ENCODE peak calls at places on chromosomes 2 and 18, in six cellular contexts. M is Daoy, H is skeletal muscle cell, W is H9, K is cardiac fibroblast, B is epithelial cell of esophagus. G is an unnamed sample.

GRCh38 chr18:49813321-49814146 is at the start of gene ACAA2:
- DNase-seq in W (peak), B (peak), H (peak), M (peak), K (peak), G (peak)

GRCh38 chr2:7418343-7418742 is 501.1 kb downstream of the RNF144A start:
- DNase-seq in B (no peak), M (no peak), K (no peak), W (no peak), H (no peak), G (peak)

GRCh38 chr2:48711343-48711742 is 44.2 kb downstream of the LHCGR start:
- DNase-seq in W (no peak), B (peak), H (no peak), K (peak), M (no peak), G (no peak)

GRCh38 chr2:98463081-98463481 is 18.4 kb downstream of the INPP4A start:
- DNase-seq in M (no peak), B (no peak), H (no peak), K (no peak), W (no peak), G (no peak)

GRCh38 chr2:241358470-241358869 is 2.4 kb downstream of the FARP2 start:
- DNase-seq in K (no peak), W (no peak), H (no peak), B (no peak), M (no peak), G (no peak)

GRCh38 chr2:200604571-200605255 is 18.9 kb downstream of the AOX1 start:
- DNase-seq in W (no peak), B (no peak), H (peak), K (peak), M (no peak), G (no peak)

GRCh38 chr18:77088977-77089795 is 43.4 kb downstream of the MBP start:
- DNase-seq in W (peak), K (no peak), B (peak), M (no peak), H (no peak), G (no peak)

GRCh38 chr18:79982736-79983135 is 5.6 kb downstream of the TXNL4A start:
- DNase-seq in W (no peak), H (no peak), K (peak), B (no peak), M (no peak), G (no peak)

GRCh38 chr2:215619989-215620388 is 184.1 kb upstream of the FN1 start:
- DNase-seq in H (no peak), K (no peak), B (peak), M (no peak), W (no peak), G (no peak)

GRCh38 chr18:30440351-30440750 is 602.2 kb downstream of the DSC3 start:
- DNase-seq in K (no peak), B (no peak), M (no peak), W (no peak), H (peak), G (no peak)

GRCh38 chr2:62032096-62032495 is 126.6 kb downstream of the COMMD1 start:
- DNase-seq in H (no peak), W (no peak), K (no peak), M (no peak), B (peak), G (no peak)

GRCh38 chr2:175904035-175904434 is 98.0 kb downstream of the LNPK start:
- DNase-seq in K (no peak), M (no peak), W (no peak), H (no peak), B (no peak), G (no peak)

GRCh38 chr18:22604986-22605421 is 187.3 kb upstream of the CTAGE1 start:
- DNase-seq in B (peak), H (no peak), K (no peak), W (no peak), M (no peak), G (no peak)

GRCh38 chr2:141455211-141455826 is 675.5 kb downstream of the LRP1B start:
- DNase-seq in B (peak), M (no peak), W (no peak), H (no peak), K (no peak), G (no peak)

GRCh38 chr18:49768051-49768391 is 45.3 kb downstream of the ACAA2 start:
- DNase-seq in B (peak), M (peak), K (peak), H (peak), W (peak), G (peak)

GRCh38 chr2:44766777-44767176 is 174.7 kb upstream of the SIX3 start:
- DNase-seq in H (no peak), K (no peak), B (no peak), M (no peak), W (no peak), G (no peak)

GRCh38 chr2:237441605-237442004 is 27.6 kb upstream of the COL6A3 start:
- DNase-seq in K (peak), M (no peak), B (peak), W (no peak), H (peak), G (peak)

GRCh38 chr2:235543126-235543750 is 49.4 kb downstream of the AGAP1 start:
- DNase-seq in K (peak), H (no peak), W (no peak), M (peak), B (peak), G (no peak)

GRCh38 chr2:79776461-79777146 is 263.8 kb downstream of the CTNNA2 start:
- DNase-seq in B (no peak), M (no peak), K (no peak), W (no peak), H (no peak), G (no peak)

GRCh38 chr2:195318440-195319111 is 338.4 kb upstream of the SLC39A10 start:
- DNase-seq in B (peak), M (peak), K (peak), W (no peak), H (peak), G (peak)

GRCh38 chr2:46521215-46521683 is 41.9 kb downstream of the TMEM247 start:
- DNase-seq in W (no peak), H (peak), B (no peak), K (peak), M (peak), G (peak)

GRCh38 chr2:156042895-156043294 is 289.6 kb downstream of the NR4A2 start:
- DNase-seq in H (no peak), M (no peak), K (no peak), W (no peak), B (no peak), G (no peak)

GRCh38 chr2:20353597-20353996 is 3.0 kb upstream of the PUM2 start:
- DNase-seq in H (no peak), W (no peak), M (no peak), B (peak), K (no peak), G (no peak)

GRCh38 chr18:14025306-14025940 is 106.8 kb downstream of the ZNF519 start:
- DNase-seq in H (no peak), W (peak), M (no peak), B (no peak), K (no peak), G (no peak)

GRCh38 chr2:218285604-218286003 is 6.7 kb downstream of the TMBIM1 start:
- DNase-seq in H (no peak), W (no peak), B (peak), M (no peak), K (peak), G (peak)

GRCh38 chr2:20150110-20150706 is 74.7 kb downstream of the SDC1 start:
- DNase-seq in K (no peak), M (no peak), H (no peak), W (no peak), B (no peak), G (no peak)

GRCh38 chr2:241066893-241067341 is 35.2 kb downstream of the MTERF4 start:
- DNase-seq in W (peak), H (no peak), K (no peak), M (peak), B (no peak), G (no peak)

GRCh38 chr2:46308081-46308480 is 10.9 kb downstream of the EPAS1 start:
- DNase-seq in K (no peak), B (no peak), W (no peak), H (no peak), M (no peak), G (no peak)

GRCh38 chr18:50879302-50880107 is 587 bp downstream of the ME2 start:
- DNase-seq in W (peak), M (peak), H (no peak), B (peak), K (peak), G (peak)

GRCh38 chr18:69839497-69839896 is 108.2 kb downstream of the CD226 start:
- DNase-seq in B (no peak), H (no peak), K (no peak), M (no peak), W (peak), G (no peak)

GRCh38 chr2:15426606-15427005 is 134.5 kb downstream of the NBAS start:
- DNase-seq in B (no peak), W (no peak), K (no peak), M (no peak), H (no peak), G (no peak)

GRCh38 chr18:57026316-57026715 is 120.6 kb upstream of the BOD1L2 start:
- DNase-seq in M (no peak), W (no peak), B (peak), H (no peak), K (peak), G (no peak)

GRCh38 chr2:223811757-223812156 is 25.6 kb downstream of the AP1S3 start:
- DNase-seq in W (no peak), K (peak), H (peak), M (no peak), B (no peak), G (peak)

GRCh38 chr2:107062599-107063196 is 176.7 kb upstream of the ST6GAL2 start:
- DNase-seq in K (no peak), W (no peak), H (no peak), B (no peak), M (no peak), G (no peak)

GRCh38 chr2:72028996-72029395 is 118.7 kb downstream of the CYP26B1 start:
- DNase-seq in B (no peak), W (peak), M (no peak), K (no peak), H (no peak), G (no peak)

GRCh38 chr2:181341855-181342594 is 115.2 kb upstream of the ITGA4 start:
- DNase-seq in B (no peak), K (no peak), H (no peak), W (no peak), M (no peak), G (no peak)

GRCh38 chr2:127633556-127634065 is 12.3 kb upstream of the GPR17 start:
- DNase-seq in B (no peak), W (no peak), K (peak), M (no peak), H (no peak), G (no peak)

G was measured in stromal cell of bone marrow.